ENCODE peak calls at places on chromosomes 12 and 14, in four cellular contexts. N, O, D and S are unnamed samples.

GRCh38 chr14:38129192-38129591 is 78.5 kb upstream of the SSTR1 start:
- DNase-seq in O (no peak), N (no peak), D (no peak), S (no peak)

GRCh38 chr14:35682802-35683201 is 126.3 kb downstream of the RALGAPA1 start:
- DNase-seq in N (peak), O (no peak), D (no peak), S (no peak)

GRCh38 chr14:93693914-93694313 is 94.4 kb downstream of the PRIMA1 start:
- DNase-seq in N (no peak), O (no peak), D (no peak), S (no peak)

GRCh38 chr14:58628381-58628780 is 9.4 kb upstream of the DACT1 start:
- DNase-seq in N (no peak), D (no peak), O (no peak), S (no peak)

GRCh38 chr12:123973552-123974341 is 732 bp downstream of the ZNF664 start:
- DNase-seq in D (no peak), N (no peak), O (peak), S (no peak)

GRCh38 chr14:52706286-52706685 is 714 bp upstream of the PSMC6 start:
- DNase-seq in O (peak), D (no peak), N (peak), S (no peak)

GRCh38 chr12:22105542-22105941 is 59.5 kb downstream of the CMAS start:
- DNase-seq in D (no peak), N (no peak), O (no peak), S (no peak)

GRCh38 chr14:59186316-59186715 is 2.2 kb upstream of the DAAM1 start:
- DNase-seq in N (no peak), O (no peak), D (no peak), S (no peak)

GRCh38 chr12:68290126-68290525 is 36.7 kb upstream of the IL22 start:
- DNase-seq in D (no peak), O (no peak), N (no peak), S (no peak)

GRCh38 chr12:39975374-39975918 is 130.4 kb downstream of the SLC2A13 start:
- DNase-seq in N (peak), D (no peak), O (no peak), S (no peak)

GRCh38 chr12:121274036-121274763 is 22.3 kb downstream of the CAMKK2 start:
- DNase-seq in O (no peak), D (no peak), N (no peak), S (no peak)

GRCh38 chr14:33691907-33692306 is 259.0 kb downstream of the EGLN3 start:
- DNase-seq in O (no peak), D (no peak), N (no peak), S (no peak)

GRCh38 chr12:108098374-108098773 is 30.7 kb upstream of the WSCD2 start:
- DNase-seq in O (no peak), D (no peak), N (no peak), S (no peak)

GRCh38 chr14:66979083-66979974 is 209.9 kb upstream of the GARIN2 start:
- DNase-seq in D (no peak), N (no peak), O (no peak), S (no peak)

GRCh38 chr14:65359503-65359902 is 53.0 kb upstream of the FUT8 start:
- DNase-seq in D (no peak), N (peak), O (no peak), S (no peak)

GRCh38 chr14:91649930-91650329 is 82.0 kb downstream of the CATSPERB start:
- DNase-seq in N (peak), O (peak), D (no peak), S (peak)

GRCh38 chr12:3777206-3777809 is 24.4 kb upstream of the CRACR2A start:
- DNase-seq in D (no peak), O (no peak), N (peak), S (no peak)

GRCh38 chr12:59067068-59067467 is 146.8 kb upstream of the LRIG3 start:
- DNase-seq in N (peak), O (no peak), D (peak), S (peak)

GRCh38 chr12:75705749-75706719 is 194.6 kb upstream of the KRR1 start:
- DNase-seq in N (peak), O (no peak), D (peak), S (peak)

GRCh38 chr14:96639550-96639949 is 137.4 kb downstream of the PAPOLA start:
- DNase-seq in O (no peak), D (no peak), N (no peak), S (no peak)

GRCh38 chr14:20707622-20708021 is 19.1 kb downstream of the ANG start:
- DNase-seq in N (peak), O (no peak), D (no peak), S (no peak)

GRCh38 chr12:68040450-68041075 is 51.3 kb downstream of the IFNG-AS1 start:
- DNase-seq in D (peak), O (peak), N (peak), S (peak)

GRCh38 chr12:59780605-59781135 is 184.8 kb downstream of the SLC16A7 start:
- DNase-seq in O (no peak), N (peak), D (no peak), S (peak)

GRCh38 chr12:48933664-48934311 is 8.5 kb upstream of the FKBP11 start:
- DNase-seq in N (no peak), O (no peak), D (no peak), S (no peak)

GRCh38 chr12:95881331-95881955 is 22.7 kb downstream of the SNRPF start:
- DNase-seq in N (peak), O (no peak), D (no peak), S (no peak)

GRCh38 chr12:75641031-75641780 is 129.8 kb upstream of the KRR1 start:
- DNase-seq in D (peak), N (peak), O (no peak), S (peak)

GRCh38 chr14:104100171-104101085 is 14.9 kb downstream of the ASPG start:
- DNase-seq in D (no peak), O (no peak), N (no peak), S (no peak)

GRCh38 chr14:103141117-103141796 is 18.0 kb downstream of the TNFAIP2 start:
- DNase-seq in N (peak), O (no peak), D (no peak), S (no peak)

GRCh38 chr12:124718458-124718857 is 145.2 kb downstream of the SCARB1 start:
- DNase-seq in N (no peak), D (no peak), O (no peak), S (no peak)

GRCh38 chr12:119796292-119796691 is 80.8 kb downstream of the CIT start:
- DNase-seq in D (no peak), N (no peak), O (no peak), S (no peak)

GRCh38 chr12:52524898-52525591 is 4.9 kb upstream of the KRT5 start:
- DNase-seq in N (no peak), O (no peak), D (no peak), S (no peak)

GRCh38 chr12:131094831-131095805 is 141.4 kb downstream of the ADGRD1 start:
- DNase-seq in O (no peak), N (no peak), D (no peak), S (no peak)

GRCh38 chr12:131093971-131094830 is 140.5 kb downstream of the ADGRD1 start:
- DNase-seq in N (no peak), O (no peak), D (no peak), S (no peak)

GRCh38 chr12:131091413-131091975 is 137.8 kb downstream of the ADGRD1 start:
- DNase-seq in O (no peak), N (no peak), D (no peak), S (no peak)

GRCh38 chr12:131091976-131092691 is 138.4 kb downstream of the ADGRD1 start:
- DNase-seq in D (no peak), N (no peak), O (no peak), S (no peak)

GRCh38 chr12:131092911-131093901 is 139.5 kb downstream of the ADGRD1 start:
- DNase-seq in O (no peak), N (no peak), D (no peak), S (no peak)
- TF ChIP-seq CTCF in O (no peak), N (no peak), D (no peak), S (no peak)

GRCh38 chr14:63039800-63040380 is 5.4 kb downstream of the KCNH5 start:
- DNase-seq in D (peak), N (peak), O (no peak), S (no peak)
- TF ChIP-seq CTCF in D (peak), N (peak), O (no peak), S (no peak)

DNA sequence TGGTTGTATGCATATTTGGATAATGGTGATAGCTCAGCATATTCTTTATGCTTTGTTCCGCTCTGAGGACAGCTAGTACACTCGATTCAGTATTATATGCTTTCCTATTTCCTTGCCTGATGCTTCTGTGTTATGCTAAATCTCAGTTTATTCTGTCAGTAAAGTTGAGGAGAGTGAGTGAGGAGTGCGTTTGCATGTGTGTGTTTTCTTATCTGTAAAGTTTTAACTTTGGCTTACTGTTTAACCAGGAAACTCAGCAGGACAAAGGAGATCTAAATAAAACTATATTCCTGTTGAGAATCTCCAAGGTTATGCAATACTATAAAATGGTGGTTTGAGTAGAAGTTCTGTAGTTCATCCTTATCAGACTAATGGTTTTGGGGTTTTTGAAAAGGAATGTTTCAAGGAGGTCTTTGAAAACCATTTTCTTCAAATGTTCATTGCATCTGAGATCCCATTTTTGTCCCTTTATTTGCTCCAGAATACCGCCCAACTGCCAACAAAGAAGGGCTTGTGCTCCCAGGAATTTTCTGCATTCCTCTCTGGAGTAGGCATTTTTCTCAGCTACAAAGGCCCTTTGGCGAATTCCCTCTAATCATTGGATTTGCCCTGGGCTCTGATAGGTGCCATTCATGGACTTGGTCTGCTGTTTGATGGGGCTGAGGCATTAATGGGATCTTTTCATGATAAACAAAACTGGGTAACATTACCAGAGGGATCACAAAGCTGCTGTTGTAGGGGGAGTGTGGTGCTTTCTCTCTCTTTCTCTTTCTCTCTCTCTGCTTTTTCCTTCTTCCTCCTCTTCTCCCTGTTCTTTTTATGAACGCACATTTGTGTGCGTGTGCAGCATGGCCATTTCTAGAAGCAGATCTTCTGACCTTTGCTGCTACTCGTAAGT is 71.7 kb downstream of the HMGA2 start:
- DNase-seq in D (no peak), O (no peak), N (no peak), S (no peak)
- TF ChIP-seq CTCF in D (no peak), O (no peak), N (no peak), S (no peak)

DNA sequence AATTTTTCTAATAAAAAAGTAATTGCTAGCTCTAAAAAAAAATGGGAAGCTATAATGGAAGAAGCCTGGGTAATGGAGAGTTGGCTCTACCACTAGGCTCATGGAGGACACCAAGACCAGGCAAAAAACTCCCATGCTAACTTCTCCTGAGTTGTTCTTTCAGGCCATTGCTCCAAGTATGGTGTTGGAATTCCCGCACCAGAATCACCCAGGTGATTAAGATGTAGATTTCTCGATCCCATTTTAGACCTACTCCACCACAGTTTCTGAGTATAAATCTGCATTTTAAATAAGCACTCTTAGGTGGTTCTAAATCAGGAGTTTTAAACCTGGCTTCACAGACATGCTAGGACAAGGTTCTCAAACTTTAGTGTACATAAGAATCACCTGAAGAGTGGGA is 221.0 kb downstream of the EMP1 start:
- DNase-seq in N (no peak), O (no peak), D (no peak), S (no peak)
- TF ChIP-seq CTCF in N (no peak), O (no peak), D (no peak), S (no peak)

GRCh38 chr12:53872367-53872766 is 66.3 kb upstream of the HOXC13 start:
- DNase-seq in D (no peak), O (no peak), N (no peak), S (no peak)

GRCh38 chr12:53868516-53868986 is 70.1 kb upstream of the HOXC13 start:
- DNase-seq in N (no peak), D (no peak), O (no peak), S (no peak)

GRCh38 chr12:53869500-53869899 is 69.1 kb upstream of the HOXC13 start:
- DNase-seq in D (no peak), N (no peak), O (no peak), S (no peak)

GRCh38 chr12:53867216-53868012 is 71.2 kb upstream of the HOXC13 start:
- DNase-seq in O (no peak), D (no peak), N (peak), S (no peak)

GRCh38 chr12:53870122-53870521 is 68.5 kb upstream of the HOXC13 start:
- DNase-seq in D (no peak), N (no peak), O (no peak), S (no peak)
- TF ChIP-seq CTCF in D (no peak), N (no peak), O (no peak), S (no peak)

DNA sequence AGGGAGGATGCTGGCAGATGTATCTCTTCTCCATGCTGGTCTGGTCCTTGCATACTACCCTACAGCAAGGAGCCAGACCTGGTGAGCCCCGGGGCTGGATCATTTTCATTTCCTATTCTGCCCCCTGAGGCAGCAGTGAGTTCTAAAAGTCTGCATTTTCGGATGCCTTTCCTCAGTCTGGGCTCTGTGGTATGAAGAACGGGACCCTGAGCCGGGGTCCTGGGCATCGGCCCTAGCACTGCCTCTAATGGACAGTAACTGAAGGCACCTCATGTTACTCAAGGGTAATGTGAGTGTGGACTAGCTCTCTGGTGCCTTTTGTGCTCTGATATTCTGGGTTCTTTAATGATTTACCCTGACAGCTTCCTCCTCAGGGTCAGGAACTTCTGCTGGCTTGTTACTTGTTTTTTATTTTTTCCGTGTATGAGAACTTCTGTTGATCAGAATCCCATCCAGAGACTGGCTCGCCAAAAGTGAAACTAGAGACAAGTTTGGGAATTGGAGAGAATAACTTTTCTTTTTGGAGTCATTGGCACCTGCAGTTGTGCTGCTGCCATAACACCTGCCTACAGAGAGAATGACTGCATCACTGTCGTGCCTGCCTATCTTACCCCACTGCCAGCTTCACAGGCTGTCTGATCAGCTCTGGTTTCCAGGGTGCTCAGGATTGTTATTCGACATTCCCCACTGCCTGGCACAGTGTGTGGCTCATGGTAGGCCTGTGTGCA is 62.3 kb downstream of the SUSD6 start:
- DNase-seq in D (no peak), O (no peak), N (no peak), S (no peak)
- TF ChIP-seq CTCF in D (no peak), O (no peak), N (no peak), S (no peak)

GRCh38 chr12:105724651-105725050 is 394.2 kb downstream of the C12orf75 start:
- DNase-seq in D (no peak), O (no peak), N (no peak), S (no peak)

GRCh38 chr12:105729931-105730330 is 399.4 kb downstream of the C12orf75 start:
- DNase-seq in D (no peak), O (no peak), N (no peak), S (no peak)

GRCh38 chr12:105733579-105733978 is 403.1 kb downstream of the C12orf75 start:
- DNase-seq in O (no peak), N (no peak), D (no peak), S (no peak)

GRCh38 chr12:105725054-105725453 is 394.6 kb downstream of the C12orf75 start:
- DNase-seq in N (no peak), O (no peak), D (no peak), S (no peak)

GRCh38 chr12:105729372-105729771 is 398.9 kb downstream of the C12orf75 start:
- DNase-seq in O (no peak), N (no peak), D (no peak), S (no peak)
- TF ChIP-seq CTCF in O (no peak), N (no peak), D (no peak), S (no peak)

GRCh38 chr12:109811624-109811995 is 21.6 kb downstream of the TRPV4 start:
- DNase-seq in N (no peak), O (no peak), D (no peak), S (no peak)
- TF ChIP-seq CTCF in N (peak), O (no peak), D (peak), S (peak)

GRCh38 chr14:61803755-61804154 is 41.5 kb downstream of the SNAPC1 start:
- DNase-seq in N (no peak), O (no peak), D (no peak), S (no peak)
- TF ChIP-seq CTCF in N (no peak), O (no peak), D (no peak), S (no peak)

DNA sequence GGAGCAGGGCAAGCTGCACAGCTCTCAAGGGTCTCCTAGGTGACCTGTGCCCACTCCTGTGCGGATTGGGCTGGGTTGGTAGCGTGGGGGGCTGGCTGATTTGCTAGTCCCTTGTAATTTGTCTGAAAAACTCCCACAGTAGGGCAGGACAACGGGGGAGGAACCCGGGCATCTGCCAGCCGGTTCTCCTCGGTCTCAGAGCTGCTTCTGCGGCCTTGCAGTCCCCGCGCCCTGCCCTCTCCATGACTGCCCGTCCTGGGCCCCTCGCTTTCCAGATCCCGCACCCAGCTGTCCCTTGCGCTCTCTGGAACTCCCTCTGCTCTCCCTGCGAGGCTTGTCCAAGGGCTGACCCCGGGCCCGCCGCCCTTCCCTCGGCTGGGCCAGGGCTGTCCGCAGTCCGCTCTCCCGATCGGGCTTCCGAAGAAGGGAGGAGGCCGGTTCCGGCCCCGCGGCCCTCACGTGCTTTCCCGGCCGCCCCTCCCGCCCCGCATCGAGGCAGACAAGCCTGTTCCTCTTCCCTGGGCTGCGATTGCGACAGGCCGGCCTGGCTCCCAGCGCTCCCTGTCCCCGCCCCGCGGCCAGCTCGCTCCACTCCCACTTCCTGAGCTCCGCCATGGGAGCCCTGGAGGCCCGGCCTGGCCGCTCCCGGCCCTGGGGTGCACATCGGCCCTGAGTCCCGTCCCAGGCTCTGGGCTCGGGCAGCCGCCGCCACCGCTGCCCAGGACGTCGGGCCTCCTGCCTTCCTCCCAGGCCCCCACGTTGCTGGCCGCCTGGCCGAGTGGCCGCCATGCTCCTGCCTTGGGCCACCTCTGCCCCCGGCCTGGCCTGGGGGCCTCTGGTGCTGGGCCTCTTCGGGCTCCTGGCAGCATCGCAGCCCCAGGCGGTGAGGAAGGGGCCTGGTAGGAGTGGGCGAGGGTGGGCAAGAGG is at the start of gene LTBR:
- DNase-seq in N (peak), O (no peak), D (peak), S (peak)
- TF ChIP-seq CTCF in N (no peak), O (no peak), D (peak), S (no peak)